ENCODE peak calls at places on chromosomes 4 and X, in six cellular contexts. X, G, B, Q, L and U are unnamed samples.

GRCh38 chr4:146212781-146213180 is 1.6 kb upstream of the REELD1 start:
- DNase-seq in X (no peak), G (peak; percentile 20), B (no peak), Q (no peak), L (no peak), U (no peak)

GRCh38 chrX:100404851-100405250 is 5.2 kb downstream of the PCDH19 start:
- DNase-seq in X (no peak), G (no peak), B (no peak), Q (no peak), L (no peak), U (no peak)

GRCh38 chr4:56261027-56261426 is 126.3 kb downstream of the AASDH start:
- DNase-seq in X (peak; percentile 51), G (no peak), B (no peak), Q (no peak), L (no peak), U (no peak)

GRCh38 chr4:28167411-28167810 is 1306.8 kb downstream of the STIM2 start:
- DNase-seq in X (no peak), G (no peak), B (no peak), Q (peak; percentile 44), L (no peak), U (no peak)

GRCh38 chr4:87354168-87355102 is 31.8 kb upstream of the HSD17B13 start:
- DNase-seq in X (no peak), G (peak; percentile 68), B (no peak), Q (no peak), L (no peak), U (no peak)

GRCh38 chr4:85147481-85148076 is 181.1 kb upstream of the WDFY3 start:
- DNase-seq in X (no peak), G (peak; percentile 79), B (no peak), Q (peak; percentile 46), L (peak; percentile 71), U (no peak)

GRCh38 chr4:41418444-41418843 is 119.5 kb upstream of the LIMCH1 start:
- DNase-seq in X (no peak), G (peak; percentile 32), B (no peak), Q (no peak), L (no peak), U (no peak)

GRCh38 chr4:175509320-175509719 is 302.7 kb downstream of the GPM6A start:
- DNase-seq in X (no peak), G (no peak), B (no peak), Q (no peak), L (no peak), U (no peak)

GRCh38 chr4:121696140-121696640 is 590 bp downstream of the ANXA5 start:
- DNase-seq in X (peak; percentile 43), G (peak; percentile 91), B (peak; percentile 82), Q (peak; percentile 73), L (no peak), U (peak; percentile 78)

GRCh38 chrX:85569691-85570090 is 190.2 kb upstream of the POF1B start:
- DNase-seq in X (no peak), G (no peak), B (no peak), Q (no peak), L (no peak), U (no peak)

GRCh38 chr4:61004651-61005170 is 195.4 kb upstream of the ADGRL3 start:
- DNase-seq in X (no peak), G (no peak), B (no peak), Q (no peak), L (no peak), U (no peak)

GRCh38 chrX:105564536-105564935 is 257.8 kb upstream of the NRK start:
- DNase-seq in X (no peak), G (peak; percentile 79), B (no peak), Q (no peak), L (no peak), U (no peak)

GRCh38 chr4:89307446-89308160 is at the start of gene GPRIN3:
- DNase-seq in X (peak; percentile 51), G (no peak), B (peak; percentile 35), Q (peak; percentile 61), L (peak; percentile 56), U (peak; percentile 50)

GRCh38 chr4:55023030-55023429 is 102.4 kb downstream of the KDR start:
- DNase-seq in X (no peak), G (no peak), B (no peak), Q (no peak), L (no peak), U (no peak)

GRCh38 chr4:185357220-185357619 is 38.5 kb downstream of the LRP2BP start:
- DNase-seq in X (no peak), G (no peak), B (no peak), Q (no peak), L (no peak), U (no peak)

GRCh38 chrX:18617351-18617750 is 54.6 kb downstream of the RS1 start:
- DNase-seq in X (no peak), G (peak; percentile 81), B (no peak), Q (no peak), L (no peak), U (no peak)

GRCh38 chr4:183636488-183636887 is 22.5 kb downstream of the RWDD4 start:
- DNase-seq in X (no peak), G (no peak), B (no peak), Q (no peak), L (no peak), U (no peak)

GRCh38 chr4:113741971-113742370 is 19.6 kb downstream of the CAMK2D start:
- DNase-seq in X (no peak), G (no peak), B (no peak), Q (no peak), L (no peak), U (no peak)

GRCh38 chr4:121950212-121950679 is 1.6 kb downstream of the TRPC3 start:
- DNase-seq in X (peak; percentile 89), G (peak; percentile 66), B (peak; percentile 82), Q (peak; percentile 60), L (peak; percentile 45), U (peak; percentile 75)

GRCh38 chrX:133323450-133323849 is 91.8 kb downstream of the GPC4 start:
- DNase-seq in X (no peak), G (no peak), B (no peak), Q (no peak), L (no peak), U (no peak)